ENCODE peak calls at places on chromosomes 2 and 18, in ten cellular contexts. N, J, E, R, M, O, Z, G, L and A are unnamed samples. For H3K36me3, the result is how much of the 10 kb centered on the place peaks cover.

GRCh38 chr2:170818294-170819104 is 1.8 kb downstream of the GAD1 start:
- DNase-seq in N (no peak), J (peak), E (no peak), R (no peak), M (peak), O (peak), Z (no peak), G (no peak), L (no peak), A (no peak)

GRCh38 chr2:124209441-124209840 is 184.4 kb downstream of the CNTNAP5 start:
- DNase-seq in N (no peak), J (no peak), E (no peak), R (no peak), M (no peak), O (no peak), Z (no peak), G (no peak), L (no peak), A (no peak)

GRCh38 chr2:48419884-48420511 is 110.0 kb upstream of the STON1 start:
- DNase-seq in N (no peak), J (peak), E (no peak), R (no peak), M (no peak), O (peak), Z (no peak), G (no peak), L (no peak), A (peak)

GRCh38 chr18:11072632-11073031 is 76.7 kb downstream of the PIEZO2 start:
- DNase-seq in N (no peak), J (no peak), E (no peak), R (no peak), M (no peak), O (no peak), Z (no peak), G (no peak), L (no peak), A (no peak)

GRCh38 chr2:136363470-136363869 is 245.5 kb upstream of the CXCR4 start:
- DNase-seq in N (no peak), J (no peak), E (no peak), R (no peak), M (no peak), O (no peak), Z (no peak), G (no peak), L (no peak), A (no peak)

GRCh38 chr2:61151434-61151833 is 10.6 kb upstream of the C2orf74 start:
- DNase-seq in N (no peak), J (no peak), E (no peak), R (no peak), M (no peak), O (peak), Z (no peak), G (no peak), L (no peak), A (no peak)

GRCh38 chr2:217992061-217992460 is 10.7 kb downstream of the TNS1 start:
- DNase-seq in N (no peak), J (no peak), E (no peak), R (no peak), M (no peak), O (no peak), Z (peak), G (no peak), L (no peak), A (peak)

GRCh38 chr2:129870646-129871335 is 108.7 kb upstream of the RAB6C start:
- DNase-seq in N (peak), J (peak), E (no peak), R (no peak), M (no peak), O (no peak), Z (no peak), G (no peak), L (no peak), A (no peak)

GRCh38 chr18:35383136-35383535 is 6.0 kb upstream of the ZNF396 start:
- DNase-seq in N (no peak), J (no peak), E (no peak), R (no peak), M (no peak), O (no peak), Z (no peak), G (no peak), L (no peak), A (no peak)

GRCh38 chr2:119428488-119429224 is 3.0 kb upstream of the TMEM37 start:
- DNase-seq in N (no peak), J (no peak), E (no peak), R (no peak), M (no peak), O (no peak), Z (no peak), G (no peak), L (no peak), A (peak)

GRCh38 chr2:204447722-204448121 is 97.6 kb upstream of the PARD3B start:
- DNase-seq in N (no peak), J (no peak), E (no peak), R (no peak), M (no peak), O (no peak), Z (no peak), G (no peak), L (no peak), A (no peak)

GRCh38 chr18:63067939-63068338 is 251.6 kb downstream of the BCL2 start:
- DNase-seq in N (no peak), J (no peak), E (no peak), R (no peak), M (no peak), O (no peak), Z (no peak), G (no peak), L (no peak), A (no peak)

GRCh38 chr18:43789234-43790000 is 512.1 kb upstream of the SYT4 start:
- DNase-seq in N (no peak), J (no peak), E (peak), R (no peak), M (no peak), O (peak), Z (no peak), G (no peak), L (no peak), A (no peak)

GRCh38 chr2:228827056-228827455 is 444.0 kb downstream of the PID1 start:
- DNase-seq in N (no peak), J (no peak), E (no peak), R (no peak), M (no peak), O (peak), Z (no peak), G (no peak), L (no peak), A (no peak)

GRCh38 chr2:26477911-26478253 is at the start of gene OTOF:
- DNase-seq in N (no peak), J (no peak), E (peak), R (no peak), M (no peak), O (peak), Z (no peak), G (no peak), L (no peak), A (no peak)

GRCh38 chr2:237731663-237732062 is 66.9 kb upstream of the RBM44 start:
- DNase-seq in N (peak), J (no peak), E (peak), R (no peak), M (no peak), O (peak), Z (no peak), G (no peak), L (no peak), A (no peak)

GRCh38 chr2:233213975-233214374 is 37.5 kb upstream of the ATG16L1 start:
- DNase-seq in N (no peak), J (no peak), E (no peak), R (no peak), M (no peak), O (no peak), Z (no peak), G (no peak), L (no peak), A (no peak)

GRCh38 chr2:111704246-111704645 is 179.7 kb downstream of the ANAPC1 start:
- DNase-seq in N (peak), J (peak), E (peak), R (no peak), M (no peak), O (peak), Z (no peak), G (no peak), L (no peak), A (no peak)

GRCh38 chr18:50297621-50298442 is 10.3 kb upstream of the CXXC1 start:
- DNase-seq in N (no peak), J (peak), E (peak), R (peak), M (peak), O (peak), Z (peak), G (peak), L (no peak), A (peak)

GRCh38 chr2:207073791-207074678 is 91.7 kb downstream of the KLF7 start:
- DNase-seq in N (no peak), J (no peak), E (peak), R (no peak), M (no peak), O (peak), Z (no peak), G (no peak), L (no peak), A (no peak)

GRCh38 chr2:165253178-165253577 is 14.0 kb downstream of the SCN2A start:
- DNase-seq in N (no peak), J (no peak), E (no peak), R (no peak), M (no peak), O (no peak), Z (no peak), G (no peak), L (no peak), A (no peak)

GRCh38 chr2:230658577-230658876 is 54.1 kb upstream of the CAB39 start:
- DNase-seq in N (no peak), J (no peak), E (no peak), R (no peak), M (no peak), O (no peak), Z (no peak), G (no peak), L (no peak), A (no peak)
- H3K4me3 ChIP-seq in N (no peak), J (no peak), E (no peak), R (peak), M (no peak), O (no peak), Z (no peak), G (no peak), L (no peak), A (no peak)

GRCh38 chr18:58952871-58953270 is 88.2 kb downstream of the ZNF532 start:
- DNase-seq in N (no peak), J (no peak), E (peak), R (no peak), M (no peak), O (no peak), Z (no peak), G (no peak), L (no peak), A (no peak)

GRCh38 chr18:58952303-58952702 is 87.6 kb downstream of the ZNF532 start:
- DNase-seq in N (no peak), J (no peak), E (no peak), R (no peak), M (no peak), O (no peak), Z (no peak), G (no peak), L (no peak), A (no peak)

GRCh38 chr18:58955738-58956137 is 91.1 kb downstream of the ZNF532 start:
- DNase-seq in N (no peak), J (no peak), E (no peak), R (no peak), M (no peak), O (peak), Z (no peak), G (peak), L (no peak), A (no peak)

GRCh38 chr18:58954986-58955385 is 90.3 kb downstream of the ZNF532 start:
- DNase-seq in N (no peak), J (no peak), E (no peak), R (no peak), M (no peak), O (no peak), Z (no peak), G (no peak), L (no peak), A (no peak)

DNA sequence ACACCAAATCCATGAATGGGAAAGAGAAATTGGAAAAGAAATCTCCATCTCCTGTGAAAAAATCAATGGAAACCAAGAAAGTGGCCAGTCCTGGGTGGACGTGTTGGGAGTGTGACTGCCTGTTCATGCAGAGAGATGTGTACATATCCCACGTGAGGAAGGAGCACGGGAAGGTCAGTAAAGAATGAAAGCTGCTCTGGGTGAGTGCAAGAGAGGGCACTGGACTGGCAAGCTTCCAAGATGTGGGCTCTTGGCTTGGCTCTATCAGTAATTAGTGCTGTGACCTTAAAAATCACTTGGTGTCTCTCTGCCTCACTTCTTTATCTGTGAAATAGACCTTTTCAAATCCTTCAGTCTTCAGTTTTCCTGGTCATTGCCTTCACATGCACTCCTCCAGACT is 89.0 kb downstream of the ZNF532 start:
- DNase-seq in N (no peak), J (no peak), E (no peak), R (no peak), M (no peak), O (no peak), Z (peak), G (no peak), L (no peak), A (no peak)
- H3K36me3 ChIP-seq in N (under half), J (half or more), E (under half), R (under half), M (under half), O (under half), Z (under half), G (under half), L (under half), A (under half)

GRCh38 chr2:73284296-73285161 is at the start of gene FBXO41:
- DNase-seq in N (no peak), J (peak), E (no peak), R (peak), M (no peak), O (peak), Z (peak), G (peak), L (peak), A (peak)
- H3K27ac ChIP-seq in N (no peak), J (no peak), E (no peak), R (peak), M (no peak), O (no peak), Z (no peak), G (no peak), L (peak), A (peak)

GRCh38 chr2:58950795-58951462 is 709.8 kb upstream of the FANCL start:
- DNase-seq in N (no peak), J (no peak), E (no peak), R (no peak), M (no peak), O (no peak), Z (no peak), G (no peak), L (no peak), A (no peak)

GRCh38 chr2:58959996-58960395 is 718.9 kb upstream of the FANCL start:
- DNase-seq in N (no peak), J (no peak), E (no peak), R (no peak), M (no peak), O (no peak), Z (no peak), G (no peak), L (no peak), A (no peak)

DNA sequence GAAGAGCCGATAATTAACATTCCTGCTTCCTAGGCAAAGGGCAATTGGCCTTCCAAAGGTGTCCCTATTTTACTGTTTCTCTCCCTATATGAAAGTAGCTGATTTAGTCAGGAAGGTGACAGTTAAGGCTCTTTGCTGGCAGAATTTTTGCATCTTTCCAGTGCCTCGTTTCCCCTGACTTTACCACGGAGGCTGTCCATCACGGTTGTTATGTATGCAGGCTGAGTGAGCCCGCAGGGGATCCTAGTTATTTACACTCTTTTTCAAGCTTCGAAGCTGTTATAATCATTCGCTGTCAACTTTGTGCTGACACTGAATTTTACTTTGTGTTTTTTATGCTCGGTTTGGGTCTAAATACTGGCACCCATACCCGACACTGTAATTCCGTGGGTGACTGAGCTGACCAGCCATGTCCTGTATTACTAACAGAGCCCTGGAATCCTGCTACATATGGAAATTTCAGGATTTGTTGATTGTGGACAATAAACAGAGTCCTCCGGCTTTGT is 713.8 kb upstream of the FANCL start:
- DNase-seq in N (no peak), J (no peak), E (no peak), R (no peak), M (no peak), O (no peak), Z (no peak), G (no peak), L (no peak), A (no peak)
- H3K4me3 ChIP-seq in N (no peak), J (no peak), E (no peak), R (no peak), M (no peak), O (no peak), Z (no peak), G (no peak), L (no peak), A (no peak)

DNA sequence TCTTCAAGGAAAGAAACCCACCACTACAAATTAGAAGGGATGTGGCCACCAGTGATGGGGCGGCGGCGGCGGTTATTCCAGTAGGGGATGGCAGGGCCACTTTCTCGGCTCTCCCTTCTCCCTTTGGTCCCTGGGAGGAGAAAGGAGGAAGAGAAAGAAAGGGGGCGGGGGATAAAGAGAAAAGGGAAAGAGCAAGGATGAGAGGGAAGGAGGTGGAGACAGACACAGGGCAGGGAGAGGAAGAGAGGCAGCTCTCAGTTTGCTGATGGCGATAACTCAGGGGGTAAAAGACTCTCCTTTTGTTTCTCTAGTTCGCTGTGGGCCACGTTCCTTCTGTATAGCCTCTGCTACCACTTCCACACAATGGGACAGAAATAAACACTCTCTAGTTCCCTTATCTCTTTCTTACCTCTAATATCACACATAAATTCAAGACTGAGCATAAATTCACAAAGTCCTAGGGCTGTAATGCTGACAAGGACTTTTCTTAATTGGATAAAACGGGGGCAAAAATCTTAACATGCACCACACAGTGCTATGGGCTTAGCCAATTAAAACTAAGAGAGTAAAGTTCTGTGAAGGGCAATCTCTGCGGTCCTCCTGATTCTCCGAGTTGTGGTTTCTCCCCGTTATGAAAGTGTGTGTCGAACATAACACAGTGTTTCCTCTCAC is 14.6 kb downstream of the SFT2D3 start:
- DNase-seq in N (no peak), J (no peak), E (no peak), R (no peak), M (no peak), O (no peak), Z (no peak), G (no peak), L (no peak), A (no peak)
- H3K36me3 ChIP-seq in N (half or more), J (half or more), E (under half), R (under half), M (under half), O (under half), Z (under half), G (under half), L (under half), A (half or more)

DNA sequence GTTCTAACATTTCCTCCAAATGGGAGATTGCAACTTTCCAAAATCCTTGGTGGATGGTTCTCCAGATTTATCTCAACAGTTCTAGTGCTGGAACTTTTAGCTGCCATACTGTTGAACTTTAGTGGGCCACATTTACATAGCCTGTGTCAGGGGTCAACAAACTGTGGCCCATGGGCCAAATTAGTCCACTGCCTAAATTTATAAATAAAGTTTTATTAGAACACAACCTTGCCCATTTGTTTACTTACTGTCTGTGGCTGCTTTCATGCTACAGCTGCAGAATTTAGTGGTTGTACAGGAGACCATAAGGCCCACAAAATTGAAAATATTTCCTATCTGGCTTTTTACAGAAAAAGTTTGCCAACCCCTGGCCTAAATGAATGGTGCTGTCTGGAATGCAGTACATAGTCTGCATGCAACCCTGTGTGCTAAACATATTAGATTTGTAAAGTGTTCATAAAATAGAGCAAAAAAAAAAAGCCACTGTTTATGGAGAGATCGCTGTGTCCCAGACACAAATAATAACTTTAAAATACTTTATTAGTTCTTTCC is 30.3 kb downstream of the MGAT5 start:
- DNase-seq in N (no peak), J (no peak), E (peak), R (no peak), M (no peak), O (peak), Z (no peak), G (no peak), L (no peak), A (no peak)
- H3K27ac ChIP-seq in N (no peak), J (no peak), E (no peak), R (peak), M (no peak), O (no peak), Z (no peak), G (no peak), L (no peak), A (no peak)

GRCh38 chr2:55009277-55010055 is 40.8 kb downstream of the RTN4 start:
- DNase-seq in N (no peak), J (no peak), E (no peak), R (no peak), M (no peak), O (peak), Z (no peak), G (no peak), L (no peak), A (no peak)
- H3K4me3 ChIP-seq in N (no peak), J (no peak), E (no peak), R (peak), M (no peak), O (peak), Z (peak), G (peak), L (peak), A (peak)

GRCh38 chr2:231163011-231163410 is 35.4 kb upstream of the ARMC9 start:
- DNase-seq in N (no peak), J (no peak), E (no peak), R (no peak), M (no peak), O (no peak), Z (no peak), G (no peak), L (no peak), A (no peak)
- H3K36me3 ChIP-seq in N (under half), J (half or more), E (under half), R (under half), M (under half), O (under half), Z (under half), G (under half), L (half or more), A (under half)